ENCODE peak calls at places on chromosomes 3 and 15, in five cellular contexts. N, D, B, R and K are unnamed samples.

GRCh38 chr3:39668420-39668819 is 141.0 kb upstream of the MYRIP start:
- DNase-seq in B (peak; percentile 38), N (peak; percentile 13), D (peak; percentile 66), R (no peak), K (no peak)

GRCh38 chr15:35548435-35548834 is 2.5 kb upstream of the DPH6 start:
- DNase-seq in B (no peak), R (no peak), N (no peak), D (peak; percentile 18), K (no peak)

GRCh38 chr3:112555535-112556170 is 6.1 kb downstream of the ATG3 start:
- DNase-seq in D (no peak), N (no peak), B (no peak), R (no peak), K (no peak)

GRCh38 chr3:50610181-50610971 is 1.2 kb downstream of the CISH start:
- DNase-seq in N (no peak), B (no peak), D (no peak), R (no peak), K (no peak)

GRCh38 chr3:101849714-101850326 is 506 bp downstream of the NFKBIZ start:
- DNase-seq in R (no peak), N (no peak), D (peak; percentile 43), B (no peak), K (peak; percentile 69)

GRCh38 chr3:105429034-105429762 is 62.5 kb downstream of the ALCAM start:
- DNase-seq in N (no peak), B (peak; percentile 5), R (no peak), D (no peak), K (no peak)

GRCh38 chr15:45794768-45795486 is 160.1 kb downstream of the SQOR start:
- DNase-seq in R (no peak), D (no peak), N (no peak), B (peak; percentile 85), K (no peak)

GRCh38 chr3:160616721-160617120 is 51.4 kb upstream of the KPNA4 start:
- DNase-seq in R (no peak), D (no peak), B (no peak), N (no peak), K (no peak)

GRCh38 chr3:11288021-11288491 is 15.9 kb downstream of the ATG7 start:
- DNase-seq in B (no peak), R (no peak), D (no peak), N (no peak), K (no peak)

GRCh38 chr3:123499316-123499715 is 50.4 kb upstream of the ADCY5 start:
- DNase-seq in R (no peak), B (no peak), D (no peak), N (no peak), K (no peak)

GRCh38 chr3:50125541-50126286 is 29.4 kb upstream of the SEMA3F start:
- DNase-seq in R (no peak), D (no peak), B (no peak), N (no peak), K (peak; percentile 62)

GRCh38 chr3:177348974-177349373 is 151.7 kb upstream of the TBL1XR1 start:
- DNase-seq in N (no peak), B (no peak), D (no peak), R (no peak), K (no peak)

GRCh38 chr3:153210116-153210515 is 48.1 kb downstream of the RAP2B start:
- DNase-seq in B (no peak), R (no peak), D (peak; percentile 15), N (no peak), K (no peak)

GRCh38 chr3:51173518-51174271 is 211.4 kb upstream of the MANF start:
- DNase-seq in B (no peak), R (no peak), N (no peak), D (no peak), K (no peak)

GRCh38 chr3:190044974-190045373 is 75.7 kb downstream of the P3H2 start:
- DNase-seq in B (no peak), D (no peak), N (no peak), R (no peak), K (no peak)

GRCh38 chr3:190040145-190040544 is 80.6 kb downstream of the P3H2 start:
- DNase-seq in B (no peak), R (no peak), N (no peak), D (no peak), K (no peak)

GRCh38 chr3:190048831-190049541 is 71.7 kb downstream of the P3H2 start:
- DNase-seq in N (no peak), D (no peak), R (no peak), B (no peak), K (no peak)

GRCh38 chr3:190041333-190042041 is 79.2 kb downstream of the P3H2 start:
- DNase-seq in B (no peak), D (no peak), R (peak; percentile 11), N (no peak), K (peak; percentile 61)

DNA sequence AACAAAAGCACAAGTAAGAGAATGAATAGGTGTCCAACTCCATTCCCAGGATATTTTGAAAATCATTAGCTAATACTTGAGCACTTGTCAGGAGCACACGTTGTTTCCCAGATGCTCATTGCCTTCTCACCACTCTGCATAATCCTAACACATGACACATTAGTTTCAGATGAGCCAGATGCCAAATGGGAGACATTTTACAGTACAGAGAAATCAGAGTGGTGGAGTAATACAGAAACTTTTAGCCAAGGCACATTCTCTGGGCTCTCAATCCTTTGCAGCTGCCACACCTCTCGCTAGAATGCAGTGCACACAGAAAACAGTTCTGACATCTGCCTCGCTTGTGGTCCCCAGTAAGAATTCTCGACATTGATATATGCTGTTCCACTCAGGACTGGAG is 76.6 kb downstream of the P3H2 start:
- DNase-seq in B (no peak), R (no peak), D (no peak), N (no peak), K (no peak)
- TF ChIP-seq KDM1A in B (no peak), R (no peak), D (no peak), N (no peak), K (no peak)

DNA sequence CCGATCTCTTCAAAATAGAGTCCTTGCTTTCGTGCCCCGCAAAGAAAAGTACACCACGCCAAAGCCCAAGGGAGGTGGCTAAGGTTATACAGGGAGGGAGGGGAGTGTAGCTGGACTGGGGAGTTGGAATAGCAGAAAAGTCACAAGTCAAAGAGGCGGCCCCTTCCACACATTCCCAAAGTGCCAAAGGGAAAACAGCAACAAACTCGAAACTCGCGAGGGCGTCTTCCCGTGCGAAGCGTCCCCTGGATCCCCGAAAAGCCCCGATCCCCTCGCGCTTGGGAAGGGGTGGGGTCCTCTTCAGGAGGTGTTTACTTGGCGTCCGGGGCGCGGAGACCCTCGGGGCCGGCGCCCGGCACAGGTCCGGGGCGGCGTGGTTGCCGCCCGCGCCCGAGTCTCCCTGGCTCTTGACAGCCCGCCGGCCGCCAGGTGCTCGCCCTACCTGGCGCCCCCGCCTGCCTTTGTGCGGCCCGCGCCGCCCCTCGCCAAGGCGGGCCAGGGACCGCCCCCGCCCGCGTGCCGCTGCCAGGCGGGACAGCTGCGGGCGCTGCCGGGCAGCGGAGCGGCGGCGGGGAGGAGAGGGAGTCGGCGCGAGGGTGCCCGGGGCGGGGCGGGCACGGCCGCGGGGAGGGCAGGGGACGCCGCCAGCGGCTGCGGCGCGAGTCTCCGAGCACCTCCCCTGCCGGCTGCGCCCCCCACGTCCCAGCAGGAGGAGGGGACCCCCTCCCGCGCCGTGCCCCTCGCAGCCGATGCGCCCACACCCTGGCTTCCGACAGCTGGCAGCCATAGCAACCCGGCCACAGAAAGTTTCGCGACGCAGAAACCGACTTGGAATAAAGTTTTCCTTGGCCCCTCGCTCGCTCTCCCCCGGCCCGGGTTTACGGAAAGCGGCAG is 966 bp downstream of the MYO1E start:
- DNase-seq in N (peak; percentile 46), B (no peak), R (no peak), D (no peak), K (no peak)
- TF ChIP-seq KDM1A in N (no peak), B (no peak), R (no peak), D (no peak), K (no peak)

GRCh38 chr15:60720493-60721231 is 241.7 kb upstream of the ICE2 start:
- DNase-seq in R (peak; percentile 67), D (no peak), N (no peak), B (no peak), K (no peak)
- TF ChIP-seq KDM1A in R (no peak), D (no peak), N (no peak), B (no peak), K (no peak)

GRCh38 chr15:44101944-44102343 is 93.1 kb downstream of the FRMD5 start:
- DNase-seq in D (no peak), B (peak; percentile 25), N (no peak), R (no peak), K (no peak)

GRCh38 chr15:44097552-44097951 is 97.5 kb downstream of the FRMD5 start:
- DNase-seq in D (no peak), R (no peak), N (no peak), B (no peak), K (no peak)

GRCh38 chr15:44096596-44096995 is 98.5 kb downstream of the FRMD5 start:
- DNase-seq in B (peak; percentile 20), D (no peak), R (no peak), N (no peak), K (no peak)

GRCh38 chr15:44101286-44101685 is 93.8 kb downstream of the FRMD5 start:
- DNase-seq in N (no peak), R (no peak), D (no peak), B (no peak), K (no peak)

GRCh38 chr15:44099671-44100070 is 95.4 kb downstream of the FRMD5 start:
- DNase-seq in B (no peak), R (no peak), N (no peak), D (no peak), K (no peak)
- TF ChIP-seq KDM1A in B (no peak), R (no peak), N (no peak), D (no peak), K (no peak)

DNA sequence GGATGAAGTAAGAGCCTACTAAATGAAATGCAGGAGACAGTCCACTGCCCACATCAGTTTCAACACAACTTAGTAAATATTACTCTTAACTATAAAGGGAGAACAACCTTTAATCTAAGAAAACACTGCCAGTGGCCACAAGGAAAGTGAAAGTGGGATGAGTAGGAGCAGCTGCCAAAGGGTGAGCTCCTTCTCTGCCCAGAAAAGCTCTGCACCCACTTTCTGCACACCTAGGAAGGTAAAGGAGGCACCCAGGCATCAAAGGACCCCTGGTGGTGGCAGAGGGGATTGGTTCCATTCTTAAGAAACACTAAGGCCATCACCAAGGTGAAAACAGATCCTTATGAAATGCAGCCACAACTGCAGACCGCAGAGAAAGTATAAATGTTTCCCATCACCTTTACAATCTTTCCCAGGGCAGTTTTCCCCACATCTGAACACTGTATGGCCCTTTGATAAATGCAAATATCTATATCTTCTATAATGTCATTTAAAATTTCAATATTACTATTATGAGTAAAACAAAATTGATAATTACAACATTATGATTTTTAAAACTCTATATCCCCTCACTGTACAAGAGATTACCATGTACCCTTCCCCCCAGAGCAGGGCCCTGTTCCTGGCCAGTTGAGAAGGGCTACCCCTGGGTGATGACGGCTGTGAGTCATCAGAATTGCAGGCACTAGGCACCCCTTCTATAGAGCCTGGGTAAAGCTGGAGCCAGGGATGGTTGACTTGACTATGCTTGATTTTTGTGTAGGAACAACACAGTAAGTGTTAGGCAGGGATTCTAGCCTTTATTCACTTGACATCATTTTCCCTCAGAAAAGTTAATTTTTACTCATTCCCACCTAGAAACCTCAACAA is 92.0 kb downstream of the SNRK start:
- DNase-seq in N (peak; percentile 39), R (peak; percentile 4), D (peak; percentile 73), B (peak; percentile 31), K (no peak)
- TF ChIP-seq KDM1A in N (no peak), R (no peak), D (no peak), B (no peak), K (no peak)